ENCODE peak calls at places on chromosomes 1 and 21, in nine cellular contexts. W, X, A, N, D, M, T, I and Z are unnamed samples.
A peak's percentile ranks its signal among the peaks of the same experiment; 100 is the strongest.

GRCh38 chr1:13699936-13700520 is at the start of gene PRDM2:
- DNase-seq in M (peak; percentile 62), X (peak; percentile 74), I (peak; percentile 60), T (peak; percentile 66), W (peak; percentile 75), D (peak; percentile 38), N (peak; percentile 53), A (peak; percentile 70), Z (peak; percentile 43)

GRCh38 chr1:81834268-81834667 is 33.5 kb downstream of the ADGRL2 start:
- DNase-seq in N (no peak), I (peak; percentile 29), A (no peak), D (peak; percentile 20), X (no peak), W (no peak), M (no peak), T (no peak), Z (no peak)

GRCh38 chr1:15441247-15441646 is 3.0 kb downstream of the CTRC start:
- DNase-seq in A (no peak), N (no peak), X (no peak), I (no peak), D (no peak), M (no peak), W (no peak), T (no peak), Z (no peak)

GRCh38 chr1:7636801-7637526 is 134.1 kb upstream of the VAMP3 start:
- DNase-seq in I (no peak), X (no peak), N (no peak), T (no peak), M (no peak), W (no peak), A (no peak), D (no peak), Z (no peak)

GRCh38 chr1:235011599-235012435 is 116.8 kb downstream of the TOMM20 start:
- DNase-seq in A (no peak), D (peak; percentile 100), X (no peak), T (no peak), M (peak; percentile 99), N (no peak), I (peak; percentile 94), W (no peak), Z (no peak)

GRCh38 chr1:36093919-36094318 is 5.2 kb downstream of the ADPRS start:
- DNase-seq in W (no peak), D (no peak), X (no peak), M (no peak), A (peak; percentile 65), N (no peak), T (no peak), I (no peak), Z (no peak)

GRCh38 chr1:161066694-161067093 is 3.0 kb downstream of the ARHGAP30 start:
- DNase-seq in M (no peak), D (no peak), W (no peak), X (no peak), I (no peak), A (no peak), N (no peak), T (no peak), Z (no peak)

GRCh38 chr1:98292994-98293393 is 368.5 kb upstream of the SNX7 start:
- DNase-seq in I (no peak), N (no peak), X (no peak), A (no peak), D (no peak), W (no peak), M (no peak), T (no peak), Z (no peak)

GRCh38 chr1:209402697-209403096 is 180.8 kb upstream of the CAMK1G start:
- DNase-seq in M (no peak), D (no peak), W (no peak), I (no peak), A (no peak), T (no peak), X (no peak), N (no peak), Z (no peak)

GRCh38 chr21:33302055-33302454 is 22.7 kb upstream of the IFNAR1 start:
- DNase-seq in D (no peak), M (no peak), A (peak; percentile 17), N (no peak), W (no peak), T (no peak), I (no peak), X (no peak), Z (no peak)

GRCh38 chr1:14519976-14520375 is 78.5 kb upstream of the KAZN start:
- DNase-seq in X (no peak), T (no peak), A (no peak), I (no peak), M (no peak), N (no peak), D (no peak), W (no peak), Z (no peak)

GRCh38 chr1:29196863-29197589 is 15.3 kb upstream of the SRSF4 start:
- DNase-seq in W (no peak), T (no peak), X (no peak), N (no peak), I (no peak), D (peak; percentile 85), A (no peak), M (no peak), Z (no peak)

GRCh38 chr1:77779529-77780281 is at the start of gene MIGA1:
- DNase-seq in A (peak; percentile 92), D (peak; percentile 90), W (peak; percentile 78), T (peak; percentile 74), M (peak; percentile 92), I (peak; percentile 93), X (peak; percentile 91), N (peak; percentile 95), Z (peak; percentile 72)

GRCh38 chr1:214503553-214503952 is 47.8 kb downstream of the PTPN14 start:
- DNase-seq in A (no peak), M (no peak), D (no peak), T (no peak), N (no peak), W (no peak), I (peak; percentile 27), X (no peak), Z (no peak)

GRCh38 chr1:214506972-214507431 is 44.4 kb downstream of the PTPN14 start:
- DNase-seq in X (peak; percentile 52), W (no peak), T (no peak), M (no peak), I (no peak), N (no peak), A (no peak), D (no peak), Z (no peak)

GRCh38 chr1:214500349-214501055 is 50.9 kb downstream of the PTPN14 start:
- DNase-seq in N (no peak), M (no peak), D (no peak), I (no peak), W (no peak), X (peak; percentile 17), A (no peak), T (no peak), Z (no peak)

GRCh38 chr1:214504330-214504729 is 47.1 kb downstream of the PTPN14 start:
- DNase-seq in I (no peak), X (no peak), W (no peak), A (no peak), N (no peak), T (no peak), M (no peak), D (no peak), Z (no peak)

DNA sequence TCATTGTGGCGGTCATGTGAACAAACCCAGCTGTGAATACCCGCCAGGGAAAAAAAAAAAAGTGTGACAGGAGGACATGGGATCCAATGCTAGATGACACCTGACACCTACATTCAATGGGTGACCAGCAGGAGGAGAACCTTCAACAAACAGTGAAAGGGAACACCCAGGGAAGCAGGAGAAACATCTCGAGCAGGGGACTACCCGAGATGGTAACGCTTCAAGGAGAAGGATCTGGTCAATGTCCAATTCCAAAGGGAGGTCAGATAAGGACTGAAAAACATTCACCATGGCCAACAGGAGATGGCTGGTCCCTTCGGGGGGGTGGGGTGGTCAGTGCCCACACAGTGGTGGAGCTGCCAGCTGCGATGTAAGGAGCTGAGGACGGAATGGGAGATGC is 46.3 kb downstream of the PTPN14 start:
- DNase-seq in A (no peak), T (no peak), I (no peak), N (peak; percentile 31), W (no peak), D (no peak), M (no peak), X (no peak), Z (no peak)
- TF ChIP-seq CTCF in A (no peak), T (no peak), I (no peak), N (no peak), W (no peak), D (no peak), M (no peak), X (no peak), Z (no peak)

DNA sequence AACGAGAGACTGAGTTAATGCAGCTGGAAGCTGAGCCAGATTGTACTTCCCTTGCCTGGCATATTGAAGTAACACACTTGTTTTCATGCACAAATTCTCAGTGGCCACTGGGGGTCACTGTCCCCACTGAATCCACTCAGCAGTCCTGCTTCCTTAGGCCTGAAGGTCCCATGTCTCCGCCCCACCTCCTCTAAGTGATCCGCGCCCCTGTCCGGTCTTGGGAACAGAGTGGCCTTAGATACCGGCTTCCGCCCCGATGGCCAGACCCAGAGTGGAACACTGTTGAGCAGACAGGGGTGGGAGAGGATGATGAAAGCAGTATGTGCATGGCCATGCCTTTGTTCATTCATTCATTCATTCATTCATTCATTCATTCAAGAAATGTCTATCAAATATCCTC is 34.8 kb downstream of the CHAF1B start:
- DNase-seq in T (peak; percentile 77), M (peak; percentile 83), D (peak; percentile 90), N (peak; percentile 79), I (peak; percentile 94), W (peak; percentile 84), X (peak; percentile 88), A (peak; percentile 90), Z (peak; percentile 73)
- TF ChIP-seq CTCF in T (peak; percentile 75), M (peak; percentile 66), D (peak; percentile 82), N (peak; percentile 72), I (peak; percentile 81), W (peak; percentile 72), X (peak; percentile 80), A (peak; percentile 74), Z (peak; percentile 81)

GRCh38 chr1:224901087-224901486 is 28.4 kb upstream of the DNAH14 start:
- DNase-seq in W (no peak), A (no peak), N (no peak), D (no peak), T (no peak), I (no peak), M (no peak), X (no peak), Z (no peak)

GRCh38 chr1:224903955-224904354 is 25.5 kb upstream of the DNAH14 start:
- DNase-seq in X (no peak), N (no peak), W (no peak), D (no peak), M (no peak), A (no peak), T (no peak), I (no peak), Z (no peak)

GRCh38 chr1:224911217-224911616 is 18.3 kb upstream of the DNAH14 start:
- DNase-seq in T (no peak), X (no peak), W (no peak), D (no peak), I (no peak), M (no peak), N (no peak), A (no peak), Z (no peak)

GRCh38 chr1:224906340-224906739 is 23.1 kb upstream of the DNAH14 start:
- DNase-seq in X (no peak), N (no peak), T (no peak), A (no peak), I (no peak), M (no peak), W (no peak), D (no peak), Z (no peak)
- TF ChIP-seq CTCF in X (no peak), N (no peak), T (no peak), A (no peak), I (no peak), M (no peak), W (no peak), D (no peak), Z (no peak)

GRCh38 chr1:210816136-210816535 is 317.8 kb downstream of the KCNH1 start:
- DNase-seq in T (no peak), D (no peak), N (no peak), W (no peak), A (no peak), I (no peak), M (no peak), X (no peak), Z (no peak)
- TF ChIP-seq CTCF in T (no peak), D (no peak), N (no peak), W (no peak), A (no peak), I (no peak), M (no peak), X (no peak), Z (no peak)